ENCODE peak calls at places on chromosomes 11 and 22, in four cellular contexts. K is cardiac muscle cell, A is Caco-2, V is uterus. E is an unnamed sample.
A peak's percentile ranks its signal among the peaks of the same experiment; 100 is the strongest.

GRCh38 chr11:76400967-76401366 is 19.8 kb downstream of the GVQW3 start:
- DNase-seq in K (no peak), A (no peak), V (no peak), E (no peak)

GRCh38 chr11:32616903-32617302 is 33.3 kb downstream of the EIF3M start:
- DNase-seq in K (no peak), A (no peak), V (no peak), E (no peak)

GRCh38 chr11:99814738-99815137 is 794.0 kb downstream of the CNTN5 start:
- DNase-seq in K (no peak), A (no peak), V (no peak), E (no peak)

GRCh38 chr22:21447694-21448402 is 19.3 kb upstream of the TMEM191C start:
- DNase-seq in K (no peak), A (no peak), V (peak; percentile 11), E (no peak)

GRCh38 chr11:26905368-26905767 is 88.5 kb upstream of the FIBIN start:
- DNase-seq in K (peak; percentile 51), A (no peak), V (no peak), E (no peak)

GRCh38 chr11:14506532-14506931 is 6.9 kb upstream of the COPB1 start:
- DNase-seq in K (peak; percentile 8), A (no peak), V (no peak), E (peak; percentile 38)

GRCh38 chr11:69298778-69299461 is 5.0 kb downstream of the MYEOV start:
- DNase-seq in K (no peak), A (no peak), V (no peak), E (peak; percentile 74)

GRCh38 chr11:134331565-134332188 is at the start of gene GLB1L2:
- DNase-seq in K (peak; percentile 58), A (peak; percentile 94), V (peak; percentile 73), E (peak; percentile 49)

GRCh38 chr11:110297726-110298297 is 1.4 kb upstream of the RDX start:
- DNase-seq in K (peak; percentile 29), A (no peak), V (no peak), E (no peak)

GRCh38 chr11:57476883-57477506 is 16.7 kb downstream of the RTN4RL2 start:
- DNase-seq in K (no peak), A (peak; percentile 80), V (no peak), E (no peak)

GRCh38 chr11:47714554-47715081 is 551 bp downstream of the AGBL2 start:
- DNase-seq in K (peak; percentile 22), A (no peak), V (peak; percentile 20), E (no peak)

GRCh38 chr22:35844886-35845285 is 127.2 kb downstream of the APOL5 start:
- DNase-seq in K (no peak), A (no peak), V (no peak), E (no peak)

GRCh38 chr11:69232821-69233760 is 60.9 kb upstream of the MYEOV start:
- DNase-seq in K (no peak), A (peak; percentile 31), V (no peak), E (no peak)

GRCh38 chr11:15969281-15969680 is 387.1 kb downstream of the SOX6 start:
- DNase-seq in K (peak; percentile 92), A (no peak), V (peak; percentile 41), E (peak; percentile 70)

GRCh38 chr11:67351275-67352005 is 1.9 kb downstream of the POLD4 start:
- DNase-seq in K (peak; percentile 86), A (peak; percentile 74), V (peak; percentile 71), E (no peak)

GRCh38 chr11:70651036-70651435 is 252.7 kb downstream of the CTTN start:
- DNase-seq in K (no peak), A (no peak), V (no peak), E (no peak)

GRCh38 chr11:64605248-64605560 is 14.2 kb downstream of the SLC22A12 start:
- DNase-seq in K (no peak), A (no peak), V (no peak), E (no peak)

GRCh38 chr11:4090258-4090657 is 4.3 kb upstream of the RRM1 start:
- DNase-seq in K (no peak), A (no peak), V (no peak), E (no peak)

GRCh38 chr11:40132881-40133280 is 1326.6 kb downstream of the LRRC4C start:
- DNase-seq in K (no peak), A (no peak), V (no peak), E (no peak)

GRCh38 chr11:112377946-112378345 is 117.3 kb upstream of the PLET1 start:
- DNase-seq in K (no peak), A (no peak), V (no peak), E (no peak)

GRCh38 chr11:27296406-27296994 is 66.5 kb downstream of the CCDC34 start:
- DNase-seq in K (peak; percentile 72), A (no peak), V (no peak), E (no peak)

GRCh38 chr11:70572974-70573260 is 174.6 kb downstream of the CTTN start:
- DNase-seq in K (no peak), A (no peak), V (no peak), E (no peak)

GRCh38 chr11:64376071-64376470 is 17.1 kb downstream of the RPS6KA4 start:
- DNase-seq in K (no peak), A (no peak), V (no peak), E (no peak)

GRCh38 chr11:19071255-19071654 is 10.7 kb upstream of the MRGPRX2 start:
- DNase-seq in K (peak; percentile 94), A (peak; percentile 83), V (peak; percentile 55), E (peak; percentile 64)
- H3K4me3 ChIP-seq in K (no peak overlapping the region), A (no peak overlapping the region), V (no peak overlapping the region), E (no peak overlapping the region)

DNA sequence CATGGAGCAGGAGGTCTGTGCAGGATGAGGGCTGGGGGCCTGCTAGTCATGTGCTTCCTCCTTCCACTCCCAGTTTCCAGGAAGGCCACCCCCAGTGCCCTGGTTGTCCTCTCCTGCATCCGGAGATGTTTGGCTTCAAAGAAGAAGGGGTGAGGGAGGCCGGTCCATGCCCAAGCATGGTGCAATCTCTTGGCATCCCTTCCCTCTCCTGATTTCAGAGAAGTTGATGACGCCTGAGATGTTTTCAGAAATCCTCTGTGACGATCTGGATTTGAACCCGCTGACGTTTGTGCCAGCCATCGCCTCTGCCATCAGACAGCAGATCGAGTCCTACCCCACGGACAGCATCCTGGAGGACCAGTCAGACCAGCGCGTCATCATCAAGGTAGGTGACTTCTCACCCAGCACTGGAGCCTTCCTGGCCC is 22.2 kb downstream of the DERL3 start:
- DNase-seq in K (no peak), A (no peak), V (no peak), E (no peak)
- H3K9me3 ChIP-seq in K (no peaks in the 10 kb centered on the region), A (no peaks in the 10 kb centered on the region), V (no peaks in the 10 kb centered on the region), E (no peaks in the 10 kb centered on the region)

GRCh38 chr11:111305871-111306270 is 7.5 kb downstream of the POU2AF3 start:
- DNase-seq in K (no peak), A (no peak), V (no peak), E (no peak)
- H3K27me3 ChIP-seq in K (peaks cover 19% of the 10 kb centered on the region), A (no peaks in the 10 kb centered on the region), V (no peaks in the 10 kb centered on the region), E (peaks cover 8% of the 10 kb centered on the region)

GRCh38 chr11:119726150-119726553 is 2.8 kb downstream of the NECTIN1 start:
- DNase-seq in K (no peak), A (no peak), V (no peak), E (no peak)
- H3K4me3 ChIP-seq in K (no peak overlapping the region), A (no peak overlapping the region), V (no peak overlapping the region), E (no peak overlapping the region)